ENCODE peak calls at places on chromosomes 7 and 10, in seven cellular contexts. One of them, this sample, is unnamed.

GRCh38 chr7:126845331-126845730 is 407.4 kb downstream of the GRM8 start:
- DNase-seq in GM03348: no peak
- DNase-seq in GM19239: no peak
- DNase-seq in naive thymus-derived CD4-positive, alpha-beta T cell: no peak
- DNase-seq in neuronal stem cell: no peak
- DNase-seq in natural killer cell treated with Interleukin-12 subunit alpha and Interleukin-12 subunit beta and Interleukin-15 and Interleukin-18, amount 100 ng/mL, for 72 hours: no peak
- DNase-seq in nucleus accumbens: no peak
- DNase-seq in this sample: no peak

GRCh38 chr7:98881561-98882315 is 3.4 kb downstream of the TRRAP start:
- DNase-seq in GM03348: no peak
- DNase-seq in GM19239: no peak
- DNase-seq in naive thymus-derived CD4-positive, alpha-beta T cell: no peak
- DNase-seq in neuronal stem cell: no peak
- DNase-seq in natural killer cell treated with Interleukin-12 subunit alpha and Interleukin-12 subunit beta and Interleukin-15 and Interleukin-18, amount 100 ng/mL, for 72 hours: no peak
- DNase-seq in nucleus accumbens: no peak
- DNase-seq in this sample: no peak

GRCh38 chr10:62498271-62498670 is 124.1 kb downstream of the ZNF365 start:
- DNase-seq in GM03348: no peak
- DNase-seq in GM19239: no peak
- DNase-seq in naive thymus-derived CD4-positive, alpha-beta T cell: no peak
- DNase-seq in neuronal stem cell: no peak
- DNase-seq in natural killer cell treated with Interleukin-12 subunit alpha and Interleukin-12 subunit beta and Interleukin-15 and Interleukin-18, amount 100 ng/mL, for 72 hours: no peak
- DNase-seq in nucleus accumbens: no peak
- DNase-seq in this sample: no peak

GRCh38 chr7:452791-453455 is 66.7 kb downstream of the PDGFA start:
- DNase-seq in GM03348: no peak
- DNase-seq in GM19239: no peak
- DNase-seq in naive thymus-derived CD4-positive, alpha-beta T cell: no peak
- DNase-seq in neuronal stem cell: no peak
- DNase-seq in natural killer cell treated with Interleukin-12 subunit alpha and Interleukin-12 subunit beta and Interleukin-15 and Interleukin-18, amount 100 ng/mL, for 72 hours: no peak
- DNase-seq in nucleus accumbens: no peak
- DNase-seq in this sample: no peak

GRCh38 chr7:151768805-151769188 is 108.1 kb downstream of the PRKAG2 start:
- DNase-seq in GM03348: no peak
- DNase-seq in GM19239: no peak
- DNase-seq in naive thymus-derived CD4-positive, alpha-beta T cell: no peak
- DNase-seq in neuronal stem cell: no peak
- DNase-seq in natural killer cell treated with Interleukin-12 subunit alpha and Interleukin-12 subunit beta and Interleukin-15 and Interleukin-18, amount 100 ng/mL, for 72 hours: no peak
- DNase-seq in nucleus accumbens: no peak
- DNase-seq in this sample: no peak

GRCh38 chr7:82395147-82395546 is 48.4 kb downstream of the CACNA2D1 start:
- DNase-seq in GM03348: no peak
- DNase-seq in GM19239: no peak
- DNase-seq in naive thymus-derived CD4-positive, alpha-beta T cell: no peak
- DNase-seq in neuronal stem cell: no peak
- DNase-seq in natural killer cell treated with Interleukin-12 subunit alpha and Interleukin-12 subunit beta and Interleukin-15 and Interleukin-18, amount 100 ng/mL, for 72 hours: no peak
- DNase-seq in nucleus accumbens: no peak
- DNase-seq in this sample: no peak

GRCh38 chr10:11141571-11142091 is 124.0 kb downstream of the CELF2 start:
- DNase-seq in GM03348: no peak
- DNase-seq in GM19239: no peak
- DNase-seq in naive thymus-derived CD4-positive, alpha-beta T cell: no peak
- DNase-seq in neuronal stem cell: no peak
- DNase-seq in natural killer cell treated with Interleukin-12 subunit alpha and Interleukin-12 subunit beta and Interleukin-15 and Interleukin-18, amount 100 ng/mL, for 72 hours: no peak
- DNase-seq in nucleus accumbens: no peak
- DNase-seq in this sample: no peak

GRCh38 chr10:21961847-21962246 is 41.7 kb downstream of the DNAJC1 start:
- DNase-seq in GM03348: no peak
- DNase-seq in GM19239: no peak
- DNase-seq in naive thymus-derived CD4-positive, alpha-beta T cell: no peak
- DNase-seq in neuronal stem cell: no peak
- DNase-seq in natural killer cell treated with Interleukin-12 subunit alpha and Interleukin-12 subunit beta and Interleukin-15 and Interleukin-18, amount 100 ng/mL, for 72 hours: no peak
- DNase-seq in nucleus accumbens: no peak
- DNase-seq in this sample: no peak

GRCh38 chr10:120559800-120560199 is 102.8 kb downstream of the PLPP4 start:
- DNase-seq in GM03348: no peak
- DNase-seq in GM19239: no peak
- DNase-seq in naive thymus-derived CD4-positive, alpha-beta T cell: no peak
- DNase-seq in neuronal stem cell: no peak
- DNase-seq in natural killer cell treated with Interleukin-12 subunit alpha and Interleukin-12 subunit beta and Interleukin-15 and Interleukin-18, amount 100 ng/mL, for 72 hours: no peak
- DNase-seq in nucleus accumbens: no peak
- DNase-seq in this sample: no peak

GRCh38 chr10:106559442-106559841 is 605.1 kb downstream of the SORCS1 start:
- DNase-seq in GM03348: no peak
- DNase-seq in GM19239: no peak
- DNase-seq in naive thymus-derived CD4-positive, alpha-beta T cell: no peak
- DNase-seq in neuronal stem cell: no peak
- DNase-seq in natural killer cell treated with Interleukin-12 subunit alpha and Interleukin-12 subunit beta and Interleukin-15 and Interleukin-18, amount 100 ng/mL, for 72 hours: no peak
- DNase-seq in nucleus accumbens: no peak
- DNase-seq in this sample: no peak

GRCh38 chr10:8404721-8405120 is 350.2 kb downstream of the GATA3 start:
- DNase-seq in GM03348: no peak
- DNase-seq in GM19239: no peak
- DNase-seq in naive thymus-derived CD4-positive, alpha-beta T cell: peak
- DNase-seq in neuronal stem cell: no peak
- DNase-seq in natural killer cell treated with Interleukin-12 subunit alpha and Interleukin-12 subunit beta and Interleukin-15 and Interleukin-18, amount 100 ng/mL, for 72 hours: no peak
- DNase-seq in nucleus accumbens: no peak
- DNase-seq in this sample: no peak

GRCh38 chr7:132773527-132773956 is 197.3 kb upstream of the PLXNA4 start:
- DNase-seq in GM03348: peak
- DNase-seq in GM19239: no peak
- DNase-seq in naive thymus-derived CD4-positive, alpha-beta T cell: no peak
- DNase-seq in neuronal stem cell: no peak
- DNase-seq in natural killer cell treated with Interleukin-12 subunit alpha and Interleukin-12 subunit beta and Interleukin-15 and Interleukin-18, amount 100 ng/mL, for 72 hours: no peak
- DNase-seq in nucleus accumbens: no peak
- DNase-seq in this sample: peak

GRCh38 chr10:97422921-97423420 is 3.0 kb upstream of the PGAM1 start:
- DNase-seq in GM03348: peak
- DNase-seq in GM19239: no peak
- DNase-seq in naive thymus-derived CD4-positive, alpha-beta T cell: no peak
- DNase-seq in neuronal stem cell: no peak
- DNase-seq in natural killer cell treated with Interleukin-12 subunit alpha and Interleukin-12 subunit beta and Interleukin-15 and Interleukin-18, amount 100 ng/mL, for 72 hours: no peak
- DNase-seq in nucleus accumbens: no peak
- DNase-seq in this sample: peak

GRCh38 chr10:95517536-95518454 is 43.4 kb downstream of the SORBS1 start:
- DNase-seq in GM03348: peak
- DNase-seq in GM19239: no peak
- DNase-seq in naive thymus-derived CD4-positive, alpha-beta T cell: no peak
- DNase-seq in neuronal stem cell: no peak
- DNase-seq in natural killer cell treated with Interleukin-12 subunit alpha and Interleukin-12 subunit beta and Interleukin-15 and Interleukin-18, amount 100 ng/mL, for 72 hours: no peak
- DNase-seq in nucleus accumbens: no peak
- DNase-seq in this sample: peak

GRCh38 chr10:43350686-43351085 is 20.8 kb upstream of the FXYD4 start:
- DNase-seq in GM03348: no peak
- DNase-seq in GM19239: no peak
- DNase-seq in naive thymus-derived CD4-positive, alpha-beta T cell: no peak
- DNase-seq in neuronal stem cell: no peak
- DNase-seq in natural killer cell treated with Interleukin-12 subunit alpha and Interleukin-12 subunit beta and Interleukin-15 and Interleukin-18, amount 100 ng/mL, for 72 hours: no peak
- DNase-seq in nucleus accumbens: no peak
- DNase-seq in this sample: no peak

GRCh38 chr10:119817991-119818888 is 54.4 kb downstream of the MCMBP start:
- DNase-seq in GM03348: peak
- DNase-seq in GM19239: no peak
- DNase-seq in naive thymus-derived CD4-positive, alpha-beta T cell: peak
- DNase-seq in neuronal stem cell: peak
- DNase-seq in natural killer cell treated with Interleukin-12 subunit alpha and Interleukin-12 subunit beta and Interleukin-15 and Interleukin-18, amount 100 ng/mL, for 72 hours: peak
- DNase-seq in nucleus accumbens: peak
- DNase-seq in this sample: peak

GRCh38 chr7:107581387-107582013 is 1.5 kb downstream of the BCAP29 start:
- DNase-seq in GM03348: no peak
- DNase-seq in GM19239: no peak
- DNase-seq in naive thymus-derived CD4-positive, alpha-beta T cell: no peak
- DNase-seq in neuronal stem cell: no peak
- DNase-seq in natural killer cell treated with Interleukin-12 subunit alpha and Interleukin-12 subunit beta and Interleukin-15 and Interleukin-18, amount 100 ng/mL, for 72 hours: no peak
- DNase-seq in nucleus accumbens: no peak
- DNase-seq in this sample: no peak

GRCh38 chr7:116522247-116522646 is 2.6 kb upstream of the CAV1 start:
- DNase-seq in GM03348: peak
- DNase-seq in GM19239: no peak
- DNase-seq in naive thymus-derived CD4-positive, alpha-beta T cell: no peak
- DNase-seq in neuronal stem cell: no peak
- DNase-seq in natural killer cell treated with Interleukin-12 subunit alpha and Interleukin-12 subunit beta and Interleukin-15 and Interleukin-18, amount 100 ng/mL, for 72 hours: no peak
- DNase-seq in nucleus accumbens: no peak
- DNase-seq in this sample: peak

GRCh38 chr10:132482090-132482489 is 55.5 kb upstream of the INPP5A start:
- DNase-seq in GM03348: peak
- DNase-seq in GM19239: no peak
- DNase-seq in naive thymus-derived CD4-positive, alpha-beta T cell: no peak
- DNase-seq in neuronal stem cell: no peak
- DNase-seq in natural killer cell treated with Interleukin-12 subunit alpha and Interleukin-12 subunit beta and Interleukin-15 and Interleukin-18, amount 100 ng/mL, for 72 hours: no peak
- DNase-seq in nucleus accumbens: no peak
- DNase-seq in this sample: peak

GRCh38 chr10:131726460-131726861 is 174.3 kb upstream of the PPP2R2D start:
- DNase-seq in GM03348: no peak
- DNase-seq in GM19239: no peak
- DNase-seq in naive thymus-derived CD4-positive, alpha-beta T cell: no peak
- DNase-seq in neuronal stem cell: peak
- DNase-seq in natural killer cell treated with Interleukin-12 subunit alpha and Interleukin-12 subunit beta and Interleukin-15 and Interleukin-18, amount 100 ng/mL, for 72 hours: peak
- DNase-seq in nucleus accumbens: peak
- DNase-seq in this sample: no peak

GRCh38 chr10:99548041-99548530 is 15.3 kb downstream of the NKX2-3 start:
- DNase-seq in GM03348: no peak
- DNase-seq in GM19239: no peak
- DNase-seq in naive thymus-derived CD4-positive, alpha-beta T cell: no peak
- DNase-seq in neuronal stem cell: no peak
- DNase-seq in natural killer cell treated with Interleukin-12 subunit alpha and Interleukin-12 subunit beta and Interleukin-15 and Interleukin-18, amount 100 ng/mL, for 72 hours: no peak
- DNase-seq in nucleus accumbens: no peak
- DNase-seq in this sample: peak

GRCh38 chr10:13705526-13706169 is 118.9 kb downstream of the PRPF18 start:
- DNase-seq in GM03348: no peak
- DNase-seq in GM19239: no peak
- DNase-seq in naive thymus-derived CD4-positive, alpha-beta T cell: no peak
- DNase-seq in neuronal stem cell: no peak
- DNase-seq in natural killer cell treated with Interleukin-12 subunit alpha and Interleukin-12 subunit beta and Interleukin-15 and Interleukin-18, amount 100 ng/mL, for 72 hours: no peak
- DNase-seq in nucleus accumbens: no peak
- DNase-seq in this sample: no peak

GRCh38 chr7:1142051-1142635 is 17.9 kb downstream of the ZFAND2A start:
- DNase-seq in GM03348: no peak
- DNase-seq in GM19239: no peak
- DNase-seq in naive thymus-derived CD4-positive, alpha-beta T cell: no peak
- DNase-seq in neuronal stem cell: no peak
- DNase-seq in natural killer cell treated with Interleukin-12 subunit alpha and Interleukin-12 subunit beta and Interleukin-15 and Interleukin-18, amount 100 ng/mL, for 72 hours: no peak
- DNase-seq in nucleus accumbens: no peak
- DNase-seq in this sample: no peak

GRCh38 chr10:84291389-84291788 is 37.0 kb upstream of the CCSER2 start:
- DNase-seq in GM03348: peak
- DNase-seq in GM19239: no peak
- DNase-seq in naive thymus-derived CD4-positive, alpha-beta T cell: no peak
- DNase-seq in neuronal stem cell: peak
- DNase-seq in natural killer cell treated with Interleukin-12 subunit alpha and Interleukin-12 subunit beta and Interleukin-15 and Interleukin-18, amount 100 ng/mL, for 72 hours: no peak
- DNase-seq in nucleus accumbens: no peak
- DNase-seq in this sample: peak

GRCh38 chr10:79608505-79609375 is 2.0 kb upstream of the SFTPA1 start:
- DNase-seq in GM03348: peak
- DNase-seq in GM19239: peak
- DNase-seq in naive thymus-derived CD4-positive, alpha-beta T cell: no peak
- DNase-seq in neuronal stem cell: peak
- DNase-seq in natural killer cell treated with Interleukin-12 subunit alpha and Interleukin-12 subunit beta and Interleukin-15 and Interleukin-18, amount 100 ng/mL, for 72 hours: no peak
- DNase-seq in nucleus accumbens: no peak
- DNase-seq in this sample: no peak

GRCh38 chr10:48439581-48440041 is 133.1 kb downstream of the MAPK8 start:
- DNase-seq in GM03348: peak
- DNase-seq in GM19239: no peak
- DNase-seq in naive thymus-derived CD4-positive, alpha-beta T cell: no peak
- DNase-seq in neuronal stem cell: no peak
- DNase-seq in natural killer cell treated with Interleukin-12 subunit alpha and Interleukin-12 subunit beta and Interleukin-15 and Interleukin-18, amount 100 ng/mL, for 72 hours: no peak
- DNase-seq in nucleus accumbens: no peak
- DNase-seq in this sample: peak

GRCh38 chr7:80244206-80244956 is 109.8 kb downstream of the GNAI1 start:
- DNase-seq in GM03348: no peak
- DNase-seq in GM19239: no peak
- DNase-seq in naive thymus-derived CD4-positive, alpha-beta T cell: no peak
- DNase-seq in neuronal stem cell: no peak
- DNase-seq in natural killer cell treated with Interleukin-12 subunit alpha and Interleukin-12 subunit beta and Interleukin-15 and Interleukin-18, amount 100 ng/mL, for 72 hours: no peak
- DNase-seq in nucleus accumbens: no peak
- DNase-seq in this sample: no peak